ENCODE peak calls at places on chromosomes 3 and 15, in four cellular contexts. D is lower lobe of right lung; L is CD8-positive, alpha-beta T cell; N is Panc1. I is an unnamed sample.

GRCh38 chr15:98363955-98364354 is 284.4 kb upstream of the IGF1R start:
- ATAC-seq in D (no peak), L (no peak), N (peak), I (no peak)

GRCh38 chr15:52503788-52504496 is 24.7 kb downstream of the MYO5A start:
- ATAC-seq in D (no peak), L (no peak), N (no peak), I (no peak)

GRCh38 chr3:153289334-153289808 is 127.3 kb downstream of the RAP2B start:
- ATAC-seq in D (peak), L (no peak), N (no peak), I (no peak)

GRCh38 chr3:24151595-24151994 is 206.5 kb downstream of the NR1D2 start:
- ATAC-seq in D (no peak), L (no peak), N (no peak), I (no peak)

GRCh38 chr15:80468776-80469175 is 64.6 kb downstream of the ARNT2 start:
- ATAC-seq in D (no peak), L (no peak), N (no peak), I (no peak)

GRCh38 chr15:90259524-90259923 is 5.9 kb upstream of the NGRN start:
- ATAC-seq in D (no peak), L (no peak), N (no peak), I (no peak)

GRCh38 chr3:185144784-185145183 is 8.1 kb downstream of the C3orf70 start:
- ATAC-seq in D (no peak), L (no peak), N (no peak), I (no peak)

GRCh38 chr15:31513178-31513577 is 186.5 kb downstream of the KLF13 start:
- ATAC-seq in D (no peak), L (no peak), N (no peak), I (no peak)

GRCh38 chr3:117624424-117624823 is 914.8 kb downstream of the TUSC7 start:
- ATAC-seq in D (no peak), L (no peak), N (no peak), I (no peak)

GRCh38 chr3:117618462-117618861 is 908.9 kb downstream of the TUSC7 start:
- ATAC-seq in D (no peak), L (no peak), N (no peak), I (no peak)

GRCh38 chr3:117619805-117620204 is 910.2 kb downstream of the TUSC7 start:
- ATAC-seq in D (no peak), L (no peak), N (no peak), I (no peak)

GRCh38 chr3:117626577-117626976 is 917.0 kb downstream of the TUSC7 start:
- ATAC-seq in D (no peak), L (no peak), N (no peak), I (no peak)

DNA sequence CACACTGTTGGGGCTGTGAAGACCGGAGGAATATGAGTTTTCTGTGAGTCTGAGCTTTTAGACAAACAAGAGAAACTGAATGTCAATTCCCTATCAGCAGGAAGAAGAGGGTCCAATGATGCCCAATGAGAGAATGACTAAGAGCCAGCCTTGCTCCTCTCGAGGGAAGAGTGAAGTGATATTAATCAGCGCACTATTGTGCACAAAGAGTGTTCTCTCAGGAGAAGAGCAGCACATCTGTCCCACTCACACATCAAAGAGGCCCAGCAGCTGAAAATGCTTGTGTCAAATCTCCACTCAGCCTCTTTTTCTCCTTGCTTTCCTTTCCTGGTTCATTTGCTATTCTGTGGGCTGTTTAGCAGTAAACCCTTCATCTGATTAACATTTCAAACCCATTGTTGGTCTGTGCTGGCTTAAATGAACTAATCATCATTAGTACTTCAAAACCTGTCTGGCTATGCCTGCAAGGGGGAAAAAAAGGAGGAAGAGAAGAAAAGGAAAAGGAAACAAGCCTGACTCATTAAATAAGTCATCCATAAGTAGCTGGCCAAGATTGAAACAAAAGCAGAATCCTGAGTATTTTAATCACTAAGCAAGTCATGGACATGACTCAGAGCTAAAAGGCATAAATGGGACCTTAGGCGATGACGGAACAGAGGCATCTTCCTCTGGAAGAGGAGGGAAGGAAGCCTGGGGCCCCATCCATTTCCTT is 912.7 kb downstream of the TUSC7 start:
- ATAC-seq in D (no peak), L (no peak), N (no peak), I (no peak)
- H3K4me3 ChIP-seq in D (no peak), L (no peak), N (no peak), I (no peak)

DNA sequence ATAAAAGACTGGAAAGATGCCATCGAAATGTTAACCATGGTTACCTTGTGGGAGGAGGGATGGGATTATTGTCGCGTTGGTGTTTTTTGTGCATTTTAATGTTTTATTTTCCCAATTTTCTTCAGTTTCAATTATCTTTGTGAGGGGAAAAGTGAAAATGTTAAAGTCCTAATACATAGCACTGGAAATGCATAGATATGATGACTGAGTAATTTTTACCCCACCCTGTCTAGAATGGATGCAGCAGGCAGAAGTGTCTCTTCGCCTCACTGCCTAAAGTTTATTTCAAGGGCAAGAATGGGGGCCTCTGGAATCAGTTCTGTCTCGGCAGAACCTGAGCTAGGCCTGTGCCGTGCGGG is 11.5 kb downstream of the FOXL2 start:
- ATAC-seq in D (no peak), L (no peak), N (no peak), I (no peak)
- H3K4me3 ChIP-seq in D (peak), L (peak), N (peak), I (no peak)

GRCh38 chr15:51168700-51169099 is 74.0 kb upstream of the TNFAIP8L3 start:
- ATAC-seq in D (no peak), L (no peak), N (no peak), I (no peak)
- H3K4me3 ChIP-seq in D (no peak), L (no peak), N (no peak), I (no peak)

DNA sequence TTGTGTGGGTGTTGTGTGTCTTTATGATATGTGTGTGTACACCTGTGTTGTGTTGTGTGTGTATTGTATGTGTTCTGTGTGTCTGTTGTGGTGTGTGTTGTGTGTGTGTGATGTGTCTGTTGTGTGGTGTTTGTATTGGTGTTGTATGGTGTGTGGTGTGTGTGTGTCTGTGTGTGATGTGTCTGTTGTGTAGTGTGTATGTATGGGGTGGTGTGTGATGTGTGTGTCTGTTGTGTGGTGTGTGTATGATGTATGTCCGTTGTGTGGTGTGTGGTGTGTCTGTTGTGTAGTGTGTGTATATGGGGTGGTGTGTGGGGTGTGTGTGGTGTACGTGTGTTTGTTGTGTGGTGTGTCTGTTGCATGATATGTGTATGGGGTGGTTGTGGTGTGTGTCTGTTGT is 46.6 kb downstream of the ZDHHC19 start:
- ATAC-seq in D (no peak), L (no peak), N (no peak), I (no peak)
- H3K4me3 ChIP-seq in D (peak), L (no peak), N (no peak), I (no peak)

GRCh38 chr3:48186993-48187578 is 1.1 kb downstream of the CDC25A start:
- ATAC-seq in D (no peak), L (no peak), N (no peak), I (no peak)
- H3K4me3 ChIP-seq in D (peak), L (peak), N (peak), I (peak)

GRCh38 chr3:107598926-107599754 is 76.4 kb downstream of the BBX start:
- ATAC-seq in D (peak), L (peak), N (peak), I (peak)
- H3K4me3 ChIP-seq in D (peak), L (peak), N (peak), I (peak)

DNA sequence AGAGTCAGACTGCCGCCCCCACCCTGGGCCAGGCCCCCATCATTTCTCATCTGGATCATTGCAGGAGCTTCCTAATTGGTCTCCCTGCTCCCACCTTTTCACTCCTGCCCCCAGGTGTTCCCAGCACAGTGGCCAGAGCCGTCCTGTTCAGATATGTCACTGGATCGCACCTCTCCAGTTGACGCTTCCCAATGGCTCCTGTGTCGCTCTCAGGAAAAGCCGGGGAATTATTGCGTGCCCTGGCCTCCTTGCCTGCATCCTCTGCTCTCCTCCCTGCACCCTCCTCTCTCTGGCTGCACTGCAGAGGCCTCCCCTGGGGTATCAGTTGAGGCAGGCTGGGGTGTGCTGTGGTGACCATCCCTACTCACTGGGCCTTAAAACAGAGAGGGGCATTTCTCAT is 25.5 kb upstream of the CYP11A1 start:
- ATAC-seq in D (no peak), L (no peak), N (no peak), I (no peak)
- H3K4me3 ChIP-seq in D (no peak), L (no peak), N (no peak), I (no peak)

I was measured in gastroesophageal sphincter.